ENCODE peak calls at places on chromosomes 2 and 18, in five cellular contexts. B is posterior cingulate gyrus, E is SW480, Q is NCI-H510A treated with DMSO at 0.1 percent for 48 hours, P is fibroblast of pulmonary artery. L is an unnamed sample.

GRCh38 chr2:231710751-231711676 is 2.7 kb downstream of the PTMA start:
- DNase-seq in B (no peak), Q (peak), P (no peak), E (no peak), L (no peak)

GRCh38 chr2:200319587-200320337 is 13.3 kb downstream of the SPATS2L start:
- DNase-seq in Q (peak), P (peak), E (peak), B (no peak), L (no peak)

GRCh38 chr2:120743657-120744056 is 8.0 kb downstream of the GLI2 start:
- DNase-seq in B (no peak), Q (no peak), E (no peak), P (no peak), L (no peak)

GRCh38 chr2:17851731-17852585 is 26.5 kb upstream of the KCNS3 start:
- DNase-seq in P (peak), Q (peak), E (peak), B (peak), L (peak)

GRCh38 chr18:36953047-36953446 is 124.1 kb downstream of the KIAA1328 start:
- DNase-seq in P (no peak), B (no peak), Q (no peak), E (no peak), L (no peak)

GRCh38 chr18:10727477-10727876 is 201.7 kb downstream of the NAPG start:
- DNase-seq in B (no peak), P (peak), Q (no peak), E (peak), L (no peak)

GRCh38 chr2:119862127-119862889 is 102.6 kb downstream of the PTPN4 start:
- DNase-seq in B (no peak), P (no peak), E (no peak), Q (no peak), L (no peak)

GRCh38 chr18:26614374-26614773 is 66.0 kb upstream of the KCTD1 start:
- DNase-seq in B (no peak), E (no peak), Q (no peak), P (no peak), L (no peak)

GRCh38 chr2:106197878-106198277 is 3.8 kb upstream of the UXS1 start:
- DNase-seq in E (peak), Q (no peak), B (no peak), P (peak), L (no peak)